ENCODE peak calls at places on chromosome X, in five cellular contexts. L is H1, G is GM12878, Z is NT2/D1, A is HEK293T. C is an unnamed sample.

GRCh38 chrX:9285342-9285771 is 179.5 kb upstream of the TBL1X start:
- DNase-seq in L (no peak), G (no peak), Z (no peak), A (no peak), C (no peak)

GRCh38 chrX:129875669-129876068 is 30.3 kb upstream of the UTP14A start:
- DNase-seq in L (no peak), G (no peak), Z (no peak), A (no peak), C (no peak)

GRCh38 chrX:42615161-42615563 is 162.8 kb downstream of the PPP1R2C start:
- DNase-seq in L (peak), G (no peak), Z (peak), A (no peak), C (no peak)

GRCh38 chrX:91331476-91331875 is 103.2 kb upstream of the PABPC5 start:
- DNase-seq in L (no peak), G (no peak), Z (no peak), A (no peak), C (no peak)

GRCh38 chrX:68633981-68634380 is 13.5 kb upstream of the STARD8 start:
- DNase-seq in L (no peak), G (no peak), Z (no peak), A (no peak), C (no peak)

GRCh38 chrX:22134681-22135080 is 102.6 kb downstream of the PHEX start:
- DNase-seq in L (no peak), G (no peak), Z (no peak), A (no peak), C (peak)

GRCh38 chrX:118666521-118666920 is 60.9 kb upstream of the IL13RA1 start:
- DNase-seq in L (no peak), G (no peak), Z (no peak), A (no peak), C (peak)

GRCh38 chrX:38727668-38728067 is 73.6 kb upstream of the MID1IP1 start:
- DNase-seq in L (no peak), G (no peak), Z (no peak), A (no peak), C (no peak)

GRCh38 chrX:17553451-17553850 is 178.5 kb downstream of the NHS start:
- DNase-seq in L (no peak), G (no peak), Z (no peak), A (no peak), C (no peak)

GRCh38 chrX:40009462-40009851 is 88.3 kb downstream of the BCOR start:
- DNase-seq in L (peak), G (no peak), Z (no peak), A (no peak), C (no peak)

GRCh38 chrX:74925210-74926088 is at the start of gene NEXMIF:
- DNase-seq in L (peak), G (no peak), Z (no peak), A (peak), C (peak)

GRCh38 chrX:107485019-107485418 is 35.6 kb downstream of the FRMPD3 start:
- DNase-seq in L (no peak), G (no peak), Z (no peak), A (no peak), C (no peak)

GRCh38 chrX:39195156-39195555 is 393.9 kb downstream of the MID1IP1 start:
- DNase-seq in L (no peak), G (no peak), Z (no peak), A (no peak), C (no peak)

GRCh38 chrX:14758029-14758491 is 114.8 kb downstream of the FANCB start:
- DNase-seq in L (no peak), G (no peak), Z (no peak), A (no peak), C (peak)

DNA sequence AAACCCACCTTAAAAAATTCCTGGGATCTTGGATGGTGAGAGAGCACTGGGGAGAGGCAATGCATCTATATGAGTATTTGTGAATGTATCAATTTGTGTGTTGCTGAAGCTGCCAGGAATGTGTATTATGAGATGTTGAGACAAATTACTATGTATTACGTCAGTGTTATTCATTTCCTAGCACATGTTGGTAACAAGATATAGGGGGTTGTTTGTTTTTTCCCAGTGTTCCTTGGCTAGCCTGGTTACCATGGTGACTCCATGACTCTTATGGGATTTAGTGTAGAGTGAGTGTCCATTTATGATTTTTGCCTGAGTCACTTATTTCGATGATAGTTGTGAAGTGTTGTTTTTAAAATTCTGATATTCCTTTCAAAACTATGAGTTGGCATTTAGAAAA is 65.6 kb downstream of the RAB40A start:
- DNase-seq in L (no peak), G (no peak), Z (no peak), A (no peak), C (no peak)
- TF ChIP-seq SUZ12 in L (no peak), G (no peak), Z (no peak), A (no peak), C (no peak)

GRCh38 chrX:98068210-98068609 is 1184.5 kb downstream of the RPA4 start:
- DNase-seq in L (no peak), G (no peak), Z (no peak), A (peak), C (no peak)

GRCh38 chrX:98067611-98068010 is 1183.9 kb downstream of the RPA4 start:
- DNase-seq in L (no peak), G (no peak), Z (no peak), A (no peak), C (no peak)

GRCh38 chrX:98071331-98071730 is 1187.6 kb downstream of the RPA4 start:
- DNase-seq in L (no peak), G (no peak), Z (no peak), A (no peak), C (no peak)
- TF ChIP-seq SUZ12 in L (no peak), G (no peak), Z (no peak), A (no peak), C (no peak)

DNA sequence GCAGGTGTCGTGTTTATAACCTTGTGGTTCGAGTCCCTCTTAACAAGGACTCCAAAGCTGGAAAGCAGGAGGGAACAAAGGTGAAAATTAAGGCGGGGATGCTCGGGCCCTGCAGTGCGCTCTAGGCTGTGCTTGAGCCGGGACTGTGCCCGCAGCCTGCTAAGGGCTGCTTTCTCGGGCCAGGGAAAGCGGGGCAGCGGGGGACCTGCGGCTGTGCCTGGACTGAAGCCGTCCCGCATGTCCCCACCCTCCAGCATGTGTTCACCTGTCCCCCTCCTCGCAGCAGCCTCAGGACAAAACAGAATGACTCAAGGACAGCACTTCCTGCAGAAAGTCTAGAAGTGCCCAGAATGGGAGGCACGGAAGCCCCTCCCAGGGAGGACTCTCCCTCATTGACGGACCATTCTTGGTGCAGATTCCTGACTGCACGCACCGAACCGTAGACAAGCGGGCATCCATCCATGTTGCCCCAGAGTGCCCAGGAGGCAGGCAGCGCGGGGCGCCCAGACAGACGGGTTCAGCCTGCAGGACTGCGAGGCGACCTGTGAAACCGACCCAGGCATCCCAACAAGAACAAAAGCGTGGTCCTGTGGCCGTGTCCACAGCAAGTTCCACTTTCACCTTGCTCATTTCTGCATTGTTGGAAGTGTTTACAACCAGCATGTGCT is 342.9 kb downstream of the MAGEB5 start:
- DNase-seq in L (no peak), G (no peak), Z (no peak), A (no peak), C (no peak)
- TF ChIP-seq SUZ12 in L (no peak), G (no peak), Z (no peak), A (no peak), C (no peak)

DNA sequence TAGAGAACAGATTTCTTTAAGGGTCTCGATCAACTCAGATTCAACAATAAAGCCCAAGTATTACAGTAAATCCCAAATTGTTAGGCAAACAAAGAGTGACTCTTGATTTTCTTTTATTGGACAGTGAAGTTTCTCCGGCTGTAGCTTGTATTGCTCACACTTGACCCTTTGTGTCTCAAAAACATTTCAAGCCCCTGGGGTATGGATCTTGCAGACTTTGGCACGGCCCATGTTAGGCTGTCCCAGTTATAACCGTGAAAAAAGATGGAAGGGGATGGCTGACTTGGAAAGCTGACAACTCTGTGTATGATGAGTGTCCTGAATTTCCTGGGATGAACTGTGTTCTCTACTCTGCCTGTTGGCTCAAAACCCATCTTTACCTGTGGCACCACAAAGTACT is 356.1 kb downstream of the SLITRK2 start:
- DNase-seq in L (no peak), G (no peak), Z (no peak), A (no peak), C (no peak)
- TF ChIP-seq SUZ12 in L (no peak), G (no peak), Z (no peak), A (no peak), C (no peak)

GRCh38 chrX:131405497-131405896 is 116.4 kb upstream of the IGSF1 start:
- DNase-seq in L (no peak), G (no peak), Z (no peak), A (peak), C (no peak)
- TF ChIP-seq SUZ12 in L (no peak), G (no peak), Z (no peak), A (no peak), C (no peak)

GRCh38 chrX:11535156-11535919 is 130.4 kb downstream of the ARHGAP6 start:
- DNase-seq in L (no peak), G (no peak), Z (no peak), A (no peak), C (no peak)
- TF ChIP-seq SUZ12 in L (no peak), G (no peak), Z (no peak), A (no peak), C (no peak)

GRCh38 chrX:19885732-19886131 is 1.7 kb downstream of the SH3KBP1 start:
- DNase-seq in L (no peak), G (no peak), Z (no peak), A (no peak), C (no peak)

GRCh38 chrX:19888419-19888879 is 1.0 kb upstream of the SH3KBP1 start:
- DNase-seq in L (no peak), G (no peak), Z (peak), A (peak), C (peak)

GRCh38 chrX:19886375-19886774 is 1.0 kb downstream of the SH3KBP1 start:
- DNase-seq in L (no peak), G (no peak), Z (no peak), A (no peak), C (peak)

GRCh38 chrX:19889582-19890342 is 2.4 kb upstream of the SH3KBP1 start:
- DNase-seq in L (no peak), G (peak), Z (no peak), A (no peak), C (peak)

DNA sequence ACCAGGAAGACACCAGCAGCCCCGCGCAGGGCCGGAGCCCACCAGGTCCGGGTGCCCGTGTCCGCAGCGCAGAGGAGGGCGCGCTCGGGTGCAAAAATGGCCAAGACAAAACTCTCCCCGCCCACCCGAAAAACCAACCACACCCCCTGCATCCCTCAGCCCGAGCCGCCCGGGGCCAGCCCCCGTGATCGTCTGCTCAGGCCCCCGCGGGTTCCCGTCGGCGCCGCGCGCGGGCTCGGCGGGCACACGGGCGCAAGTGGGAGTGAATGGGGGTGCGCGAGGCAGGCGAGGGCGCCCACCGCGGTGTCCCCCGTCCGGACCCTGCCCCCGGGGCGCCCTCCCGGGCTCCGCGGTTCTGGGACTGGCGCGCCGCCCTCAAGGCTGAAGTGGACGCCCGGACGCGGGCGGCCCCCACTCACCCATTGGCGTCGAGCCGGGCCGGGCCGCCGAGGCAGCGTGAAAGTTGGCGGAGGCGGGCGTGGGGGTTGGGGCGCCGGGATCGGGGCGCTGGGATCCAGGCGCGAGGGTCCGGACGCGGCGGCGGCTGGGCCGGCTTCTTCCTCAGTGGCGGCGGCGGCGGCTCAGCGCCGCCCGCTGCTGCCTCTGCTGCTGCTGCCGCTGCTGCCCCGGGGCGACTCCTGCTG is 390 bp downstream of the SH3KBP1 start:
- DNase-seq in L (peak), G (no peak), Z (no peak), A (peak), C (no peak)
- TF ChIP-seq SUZ12 in L (no peak), G (no peak), Z (no peak), A (no peak), C (no peak)

GRCh38 chrX:34875204-34875603 is 67.4 kb upstream of the FAM47B start:
- DNase-seq in L (no peak), G (no peak), Z (no peak), A (no peak), C (no peak)
- TF ChIP-seq SUZ12 in L (no peak), G (no peak), Z (no peak), A (no peak), C (no peak)

GRCh38 chrX:143296521-143296920 is 220.8 kb downstream of the SPANXN3 start:
- DNase-seq in L (no peak), G (no peak), Z (no peak), A (no peak), C (no peak)
- TF ChIP-seq SUZ12 in L (no peak), G (no peak), Z (no peak), A (no peak), C (no peak)

GRCh38 chrX:154457491-154458115 is 478 bp upstream of the PLXNA3 start:
- DNase-seq in L (peak), G (no peak), Z (no peak), A (peak), C (no peak)
- TF ChIP-seq SUZ12 in L (no peak), G (no peak), Z (no peak), A (no peak), C (no peak)